ENCODE peak calls at places on chromosomes 3 and 15, in six cellular contexts. One of them, this sample, is unnamed.
A peak's percentile ranks its signal among the peaks of the same experiment; 100 is the strongest.

GRCh38 chr15:41546846-41547786 is 3.1 kb upstream of the RPAP1 start:
- DNase-seq in AG04450: no peak
- DNase-seq in spleen: no peak
- DNase-seq in cardiac fibroblast: no peak
- DNase-seq in foreskin fibroblast: peak; percentile 58
- DNase-seq in fibroblast of villous mesenchyme: peak; percentile 51
- DNase-seq in this sample: peak; percentile 78

GRCh38 chr3:39178553-39178952 is 13.8 kb downstream of the XIRP1 start:
- DNase-seq in foreskin fibroblast: no peak
- DNase-seq in spleen: no peak
- DNase-seq in AG04450: no peak
- DNase-seq in fibroblast of villous mesenchyme: peak; percentile 65
- DNase-seq in cardiac fibroblast: peak; percentile 62
- DNase-seq in this sample: no peak

GRCh38 chr3:129182390-129183180 is 1.1 kb downstream of the CNBP start:
- DNase-seq in foreskin fibroblast: peak; percentile 43
- DNase-seq in cardiac fibroblast: peak; percentile 26
- DNase-seq in fibroblast of villous mesenchyme: peak; percentile 78
- DNase-seq in AG04450: no peak
- DNase-seq in spleen: peak; percentile 77
- DNase-seq in this sample: peak; percentile 9

GRCh38 chr15:46409879-46410278 is 775.0 kb downstream of the SQOR start:
- DNase-seq in AG04450: no peak
- DNase-seq in cardiac fibroblast: no peak
- DNase-seq in foreskin fibroblast: no peak
- DNase-seq in fibroblast of villous mesenchyme: no peak
- DNase-seq in spleen: no peak
- DNase-seq in this sample: no peak

GRCh38 chr3:159818399-159818798 is 170.2 kb upstream of the IL12A start:
- DNase-seq in foreskin fibroblast: no peak
- DNase-seq in fibroblast of villous mesenchyme: no peak
- DNase-seq in AG04450: no peak
- DNase-seq in spleen: peak; percentile 78
- DNase-seq in cardiac fibroblast: no peak
- DNase-seq in this sample: no peak

GRCh38 chr15:35580606-35581005 is 34.6 kb upstream of the DPH6 start:
- DNase-seq in foreskin fibroblast: no peak
- DNase-seq in AG04450: no peak
- DNase-seq in cardiac fibroblast: no peak
- DNase-seq in spleen: no peak
- DNase-seq in fibroblast of villous mesenchyme: no peak
- DNase-seq in this sample: no peak

GRCh38 chr15:22895465-22896190 is 57.2 kb downstream of the NIPA2 start:
- DNase-seq in foreskin fibroblast: peak; percentile 49
- DNase-seq in fibroblast of villous mesenchyme: peak; percentile 54
- DNase-seq in AG04450: no peak
- DNase-seq in cardiac fibroblast: no peak
- DNase-seq in spleen: peak; percentile 56
- DNase-seq in this sample: peak; percentile 61

GRCh38 chr15:68106656-68107055 is 52.5 kb downstream of the PIAS1 start:
- DNase-seq in cardiac fibroblast: peak; percentile 13
- DNase-seq in AG04450: no peak
- DNase-seq in fibroblast of villous mesenchyme: no peak
- DNase-seq in spleen: no peak
- DNase-seq in foreskin fibroblast: no peak
- DNase-seq in this sample: peak; percentile 4

GRCh38 chr15:37031198-37031597 is 69.2 kb downstream of the MEIS2 start:
- DNase-seq in foreskin fibroblast: peak; percentile 76
- DNase-seq in fibroblast of villous mesenchyme: peak; percentile 92
- DNase-seq in spleen: no peak
- DNase-seq in AG04450: peak; percentile 83
- DNase-seq in cardiac fibroblast: peak; percentile 84
- DNase-seq in this sample: peak; percentile 79

GRCh38 chr3:12796171-12797123 is at the start of gene CAND2:
- DNase-seq in fibroblast of villous mesenchyme: peak; percentile 42
- DNase-seq in foreskin fibroblast: peak; percentile 14
- DNase-seq in spleen: peak; percentile 80
- DNase-seq in AG04450: no peak
- DNase-seq in cardiac fibroblast: peak; percentile 49
- DNase-seq in this sample: no peak

GRCh38 chr15:55403531-55403930 is 4.6 kb downstream of the CCPG1 start:
- DNase-seq in foreskin fibroblast: no peak
- DNase-seq in cardiac fibroblast: peak; percentile 54
- DNase-seq in spleen: no peak
- DNase-seq in fibroblast of villous mesenchyme: peak; percentile 71
- DNase-seq in AG04450: no peak
- DNase-seq in this sample: peak; percentile 1

GRCh38 chr3:158295771-158296170 is 185.9 kb downstream of the RSRC1 start:
- DNase-seq in cardiac fibroblast: no peak
- DNase-seq in fibroblast of villous mesenchyme: no peak
- DNase-seq in spleen: no peak
- DNase-seq in foreskin fibroblast: no peak
- DNase-seq in AG04450: no peak
- DNase-seq in this sample: no peak

GRCh38 chr15:60584355-60585023 is 105.5 kb upstream of the ICE2 start:
- DNase-seq in fibroblast of villous mesenchyme: no peak
- DNase-seq in foreskin fibroblast: no peak
- DNase-seq in AG04450: no peak
- DNase-seq in cardiac fibroblast: no peak
- DNase-seq in spleen: no peak
- DNase-seq in this sample: no peak

GRCh38 chr15:80640546-80641121 is 54.5 kb upstream of the ABHD17C start:
- DNase-seq in cardiac fibroblast: no peak
- DNase-seq in fibroblast of villous mesenchyme: no peak
- DNase-seq in foreskin fibroblast: no peak
- DNase-seq in spleen: no peak
- DNase-seq in AG04450: no peak
- DNase-seq in this sample: no peak

GRCh38 chr3:112043621-112044201 is 9.2 kb downstream of the TMPRSS7 start:
- DNase-seq in cardiac fibroblast: peak; percentile 85
- DNase-seq in AG04450: peak; percentile 44
- DNase-seq in foreskin fibroblast: peak; percentile 57
- DNase-seq in spleen: no peak
- DNase-seq in fibroblast of villous mesenchyme: peak; percentile 76
- DNase-seq in this sample: peak; percentile 63

GRCh38 chr3:186235554-186235953 is 126.5 kb downstream of the DGKG start:
- DNase-seq in cardiac fibroblast: no peak
- DNase-seq in foreskin fibroblast: no peak
- DNase-seq in spleen: no peak
- DNase-seq in AG04450: no peak
- DNase-seq in fibroblast of villous mesenchyme: no peak
- DNase-seq in this sample: no peak

GRCh38 chr15:66483131-66483566 is 14.4 kb downstream of the SNAPC5 start:
- DNase-seq in cardiac fibroblast: peak; percentile 38
- DNase-seq in AG04450: no peak
- DNase-seq in fibroblast of villous mesenchyme: peak; percentile 80
- DNase-seq in spleen: no peak
- DNase-seq in foreskin fibroblast: peak; percentile 36
- DNase-seq in this sample: peak; percentile 30

GRCh38 chr15:40240619-40241304 is 1.9 kb downstream of the PAK6 start:
- DNase-seq in foreskin fibroblast: no peak
- DNase-seq in fibroblast of villous mesenchyme: no peak
- DNase-seq in AG04450: no peak
- DNase-seq in cardiac fibroblast: no peak
- DNase-seq in spleen: peak; percentile 58
- DNase-seq in this sample: no peak

GRCh38 chr3:35965908-35966307 is 326.6 kb downstream of the ARPP21 start:
- DNase-seq in foreskin fibroblast: peak; percentile 26
- DNase-seq in fibroblast of villous mesenchyme: peak; percentile 37
- DNase-seq in cardiac fibroblast: peak; percentile 67
- DNase-seq in AG04450: peak; percentile 1
- DNase-seq in spleen: no peak
- DNase-seq in this sample: peak; percentile 39

GRCh38 chr15:101184830-101185229 is 67.0 kb downstream of the CHSY1 start:
- DNase-seq in spleen: no peak
- DNase-seq in fibroblast of villous mesenchyme: no peak
- DNase-seq in foreskin fibroblast: no peak
- DNase-seq in cardiac fibroblast: no peak
- DNase-seq in AG04450: no peak
- DNase-seq in this sample: no peak

GRCh38 chr3:124119056-124119721 is 127.3 kb upstream of the ROPN1 start:
- DNase-seq in AG04450: peak; percentile 59
- DNase-seq in spleen: no peak
- DNase-seq in fibroblast of villous mesenchyme: peak; percentile 27
- DNase-seq in foreskin fibroblast: peak; percentile 79
- DNase-seq in cardiac fibroblast: peak; percentile 15
- DNase-seq in this sample: peak; percentile 87

GRCh38 chr15:99564221-99565030 is 1.4 kb upstream of the MEF2A start:
- DNase-seq in fibroblast of villous mesenchyme: peak; percentile 42
- DNase-seq in foreskin fibroblast: peak; percentile 44
- DNase-seq in AG04450: no peak
- DNase-seq in cardiac fibroblast: peak; percentile 43
- DNase-seq in spleen: no peak
- DNase-seq in this sample: no peak

GRCh38 chr3:146334151-146334550 is 83.2 kb upstream of the PLSCR4 start:
- DNase-seq in cardiac fibroblast: peak; percentile 65
- DNase-seq in fibroblast of villous mesenchyme: peak; percentile 52
- DNase-seq in foreskin fibroblast: peak; percentile 23
- DNase-seq in AG04450: no peak
- DNase-seq in spleen: no peak
- DNase-seq in this sample: peak; percentile 6

GRCh38 chr15:78850926-78851600 is 21.6 kb upstream of the MORF4L1 start:
- DNase-seq in AG04450: no peak
- DNase-seq in spleen: peak; percentile 47
- DNase-seq in fibroblast of villous mesenchyme: peak; percentile 52
- DNase-seq in foreskin fibroblast: no peak
- DNase-seq in cardiac fibroblast: no peak
- DNase-seq in this sample: no peak

GRCh38 chr3:43180027-43180426 is 74.1 kb upstream of the POMGNT2 start:
- DNase-seq in spleen: no peak
- DNase-seq in cardiac fibroblast: peak; percentile 89
- DNase-seq in AG04450: peak; percentile 73
- DNase-seq in fibroblast of villous mesenchyme: peak; percentile 98
- DNase-seq in foreskin fibroblast: peak; percentile 95
- DNase-seq in this sample: peak; percentile 80

DNA sequence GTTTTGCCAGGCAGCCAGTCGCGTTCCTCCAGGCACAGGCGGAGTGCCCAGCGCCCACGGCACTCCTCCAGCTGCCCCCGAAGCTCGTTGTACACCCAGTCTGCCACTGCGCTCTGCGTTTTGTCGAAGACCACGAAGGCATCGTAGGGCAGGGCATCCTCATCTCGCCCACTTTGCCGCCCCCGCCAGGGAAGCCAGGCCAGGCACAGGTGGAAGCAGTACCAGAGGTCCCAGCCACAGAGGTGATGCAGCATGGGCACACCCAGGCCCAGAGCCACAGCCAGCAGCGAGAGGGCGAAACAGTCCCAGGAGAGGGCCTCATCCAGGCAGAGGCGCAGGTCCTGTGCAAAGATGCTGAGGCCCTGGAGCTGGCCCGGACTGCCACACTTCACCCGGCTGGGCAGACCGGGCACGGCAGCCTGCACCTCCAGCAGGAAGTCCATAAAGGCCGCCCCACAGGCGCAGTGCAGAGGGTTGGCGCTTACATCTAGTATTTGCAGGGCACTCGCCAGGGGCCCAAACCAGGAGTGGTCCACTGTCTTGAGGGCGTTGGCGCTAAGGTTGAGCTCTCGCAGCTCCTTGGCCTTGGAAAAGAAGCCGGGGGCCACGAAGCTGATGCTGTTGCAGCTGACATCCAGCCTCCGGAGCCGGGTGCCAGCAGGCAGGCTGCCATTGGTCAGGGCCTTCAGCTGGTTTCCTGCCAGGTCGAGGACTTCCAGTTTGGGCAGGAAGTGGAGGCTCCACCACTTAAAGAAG is 3.7 kb downstream of the TLR9 start:
- DNase-seq in AG04450: no peak
- DNase-seq in foreskin fibroblast: no peak
- DNase-seq in spleen: peak; percentile 88
- DNase-seq in cardiac fibroblast: peak; percentile 25
- DNase-seq in fibroblast of villous mesenchyme: no peak
- DNase-seq in this sample: no peak
- TF ChIP-seq CTCF in AG04450: no peak
- TF ChIP-seq CTCF in foreskin fibroblast: no peak
- TF ChIP-seq CTCF in spleen: no peak
- TF ChIP-seq CTCF in cardiac fibroblast: no peak
- TF ChIP-seq CTCF in fibroblast of villous mesenchyme: no peak
- TF ChIP-seq CTCF in this sample: no peak

DNA sequence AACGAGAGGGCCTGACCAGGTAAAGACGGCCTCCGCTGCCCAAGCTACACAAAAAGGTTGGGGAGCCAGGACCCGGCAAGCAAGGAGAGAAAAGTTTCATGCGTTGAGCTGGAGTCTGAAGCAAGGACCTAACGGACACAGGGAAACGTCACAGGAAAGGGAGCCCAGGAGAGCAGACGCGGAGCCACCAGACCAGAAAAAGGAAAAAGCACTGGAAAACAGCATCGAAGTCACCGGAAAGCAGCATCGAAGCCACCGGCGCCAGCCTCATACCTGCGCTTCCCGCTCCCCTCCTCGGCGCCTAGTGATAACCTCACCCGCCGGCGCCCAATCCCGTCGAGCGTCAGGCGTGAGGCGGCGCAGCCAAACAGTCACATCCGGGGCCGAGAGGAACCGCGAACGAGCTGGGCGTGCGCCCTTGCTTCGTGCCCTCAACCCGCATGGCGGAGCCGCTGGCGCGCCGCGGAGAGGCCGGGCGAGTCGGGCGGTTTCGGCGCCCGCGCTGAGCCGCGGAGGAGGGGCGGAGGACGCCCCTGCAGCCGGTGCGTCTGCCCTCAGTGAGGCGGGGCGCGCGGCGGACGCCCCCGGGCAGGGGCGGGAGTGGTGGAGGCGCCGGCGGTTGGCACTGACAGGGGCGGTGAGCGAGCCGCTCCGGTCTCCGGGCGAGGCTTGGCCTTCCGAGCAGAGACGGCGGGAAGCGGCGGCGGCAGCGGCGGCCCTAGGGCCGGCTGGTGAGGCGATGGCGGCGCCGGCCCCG is at the start of the genes FBXO45 and WDR53:
- DNase-seq in AG04450: peak; percentile 78
- DNase-seq in fibroblast of villous mesenchyme: peak; percentile 95
- DNase-seq in cardiac fibroblast: peak; percentile 95
- DNase-seq in foreskin fibroblast: peak; percentile 94
- DNase-seq in spleen: peak; percentile 99
- DNase-seq in this sample: peak; percentile 90
- TF ChIP-seq CTCF in AG04450: no peak
- TF ChIP-seq CTCF in fibroblast of villous mesenchyme: no peak
- TF ChIP-seq CTCF in cardiac fibroblast: no peak
- TF ChIP-seq CTCF in foreskin fibroblast: no peak
- TF ChIP-seq CTCF in spleen: no peak
- TF ChIP-seq CTCF in this sample: no peak

DNA sequence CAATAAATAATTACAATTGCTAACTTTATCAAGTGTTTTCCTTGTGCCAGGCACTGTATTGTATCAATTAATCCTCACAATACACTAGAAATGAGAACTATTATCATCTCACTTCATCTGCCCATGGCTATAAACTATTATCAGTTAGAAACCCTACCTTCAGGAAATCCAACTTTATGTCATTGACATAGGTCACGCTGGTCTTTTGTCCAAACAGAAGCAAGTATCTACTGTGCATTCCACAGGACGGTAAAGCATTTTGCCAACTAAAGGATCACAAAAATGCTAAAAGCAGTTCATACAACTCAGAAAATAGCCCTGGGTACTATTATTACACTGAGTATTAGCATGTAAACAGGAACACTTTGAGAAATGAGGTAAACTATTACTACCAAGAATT is 9.6 kb downstream of the DENND6A start:
- DNase-seq in spleen: no peak
- DNase-seq in cardiac fibroblast: no peak
- DNase-seq in foreskin fibroblast: no peak
- DNase-seq in AG04450: no peak
- DNase-seq in fibroblast of villous mesenchyme: no peak
- DNase-seq in this sample: no peak
- TF ChIP-seq CTCF in spleen: no peak
- TF ChIP-seq CTCF in cardiac fibroblast: no peak
- TF ChIP-seq CTCF in foreskin fibroblast: no peak
- TF ChIP-seq CTCF in AG04450: no peak
- TF ChIP-seq CTCF in fibroblast of villous mesenchyme: no peak
- TF ChIP-seq CTCF in this sample: no peak

GRCh38 chr3:165404357-165405042 is 208.3 kb upstream of the SLITRK3 start:
- DNase-seq in foreskin fibroblast: no peak
- DNase-seq in AG04450: no peak
- DNase-seq in fibroblast of villous mesenchyme: no peak
- DNase-seq in spleen: no peak
- DNase-seq in cardiac fibroblast: no peak
- DNase-seq in this sample: no peak
- TF ChIP-seq CTCF in foreskin fibroblast: no peak
- TF ChIP-seq CTCF in AG04450: no peak
- TF ChIP-seq CTCF in fibroblast of villous mesenchyme: no peak
- TF ChIP-seq CTCF in spleen: no peak
- TF ChIP-seq CTCF in cardiac fibroblast: no peak
- TF ChIP-seq CTCF in this sample: no peak

This sample was measured in HFFc6.